ENCODE peak calls at places on chromosomes 16 and 17, in seven cellular contexts. One of them, this sample, is unnamed.

GRCh38 chr16:76926042-76926441 is 264.9 kb upstream of the MON1B start:
- DNase-seq in stimulated activated CD8-positive, alpha-beta memory T cell treated with anti-CD3 and anti-CD28 coated beads, Interleukin-15, amount 100 ng/mL, for 48 hours: no peak
- DNase-seq in tibial nerve: no peak
- DNase-seq in T-helper 9 cell: no peak
- DNase-seq in T follicular helper cell: no peak
- DNase-seq in NCI-H524: no peak
- DNase-seq in AML-193: no peak
- DNase-seq in this sample: no peak

GRCh38 chr16:57795431-57795878 is 6.8 kb downstream of the KIFC3 start:
- DNase-seq in stimulated activated CD8-positive, alpha-beta memory T cell treated with anti-CD3 and anti-CD28 coated beads, Interleukin-15, amount 100 ng/mL, for 48 hours: no peak
- DNase-seq in tibial nerve: no peak
- DNase-seq in T-helper 9 cell: no peak
- DNase-seq in T follicular helper cell: no peak
- DNase-seq in NCI-H524: peak; percentile 89
- DNase-seq in AML-193: peak; percentile 43
- DNase-seq in this sample: no peak

GRCh38 chr17:81494984-81495383 is 17.6 kb downstream of the ACTG1 start:
- DNase-seq in stimulated activated CD8-positive, alpha-beta memory T cell treated with anti-CD3 and anti-CD28 coated beads, Interleukin-15, amount 100 ng/mL, for 48 hours: no peak
- DNase-seq in tibial nerve: no peak
- DNase-seq in T-helper 9 cell: no peak
- DNase-seq in T follicular helper cell: no peak
- DNase-seq in NCI-H524: peak; percentile 100
- DNase-seq in AML-193: no peak
- DNase-seq in this sample: no peak

GRCh38 chr16:30355954-30356308 is 823 bp upstream of the CD2BP2 start:
- DNase-seq in stimulated activated CD8-positive, alpha-beta memory T cell treated with anti-CD3 and anti-CD28 coated beads, Interleukin-15, amount 100 ng/mL, for 48 hours: no peak
- DNase-seq in tibial nerve: no peak
- DNase-seq in T-helper 9 cell: no peak
- DNase-seq in T follicular helper cell: no peak
- DNase-seq in NCI-H524: no peak
- DNase-seq in AML-193: no peak
- DNase-seq in this sample: no peak

GRCh38 chr17:55023626-55024025 is 55.1 kb downstream of the STXBP4 start:
- DNase-seq in stimulated activated CD8-positive, alpha-beta memory T cell treated with anti-CD3 and anti-CD28 coated beads, Interleukin-15, amount 100 ng/mL, for 48 hours: no peak
- DNase-seq in tibial nerve: no peak
- DNase-seq in T-helper 9 cell: no peak
- DNase-seq in T follicular helper cell: no peak
- DNase-seq in NCI-H524: no peak
- DNase-seq in AML-193: no peak
- DNase-seq in this sample: no peak

GRCh38 chr17:77070888-77071279 is 69.9 kb upstream of the SEC14L1 start:
- DNase-seq in stimulated activated CD8-positive, alpha-beta memory T cell treated with anti-CD3 and anti-CD28 coated beads, Interleukin-15, amount 100 ng/mL, for 48 hours: no peak
- DNase-seq in tibial nerve: no peak
- DNase-seq in T-helper 9 cell: no peak
- DNase-seq in T follicular helper cell: no peak
- DNase-seq in NCI-H524: no peak
- DNase-seq in AML-193: no peak
- DNase-seq in this sample: no peak

GRCh38 chr16:71383054-71383773 is 24.7 kb downstream of the CALB2 start:
- DNase-seq in stimulated activated CD8-positive, alpha-beta memory T cell treated with anti-CD3 and anti-CD28 coated beads, Interleukin-15, amount 100 ng/mL, for 48 hours: peak; percentile 11
- DNase-seq in tibial nerve: no peak
- DNase-seq in T-helper 9 cell: no peak
- DNase-seq in T follicular helper cell: no peak
- DNase-seq in NCI-H524: peak; percentile 46
- DNase-seq in AML-193: no peak
- DNase-seq in this sample: no peak

GRCh38 chr16:10368984-10369551 is 16.8 kb upstream of the ATF7IP2 start:
- DNase-seq in stimulated activated CD8-positive, alpha-beta memory T cell treated with anti-CD3 and anti-CD28 coated beads, Interleukin-15, amount 100 ng/mL, for 48 hours: no peak
- DNase-seq in tibial nerve: no peak
- DNase-seq in T-helper 9 cell: no peak
- DNase-seq in T follicular helper cell: no peak
- DNase-seq in NCI-H524: peak; percentile 9
- DNase-seq in AML-193: no peak
- DNase-seq in this sample: no peak

GRCh38 chr17:34398990-34399389 is 36.0 kb upstream of the CCL1 start:
- DNase-seq in stimulated activated CD8-positive, alpha-beta memory T cell treated with anti-CD3 and anti-CD28 coated beads, Interleukin-15, amount 100 ng/mL, for 48 hours: no peak
- DNase-seq in tibial nerve: no peak
- DNase-seq in T-helper 9 cell: no peak
- DNase-seq in T follicular helper cell: no peak
- DNase-seq in NCI-H524: no peak
- DNase-seq in AML-193: peak; percentile 66
- DNase-seq in this sample: no peak

GRCh38 chr17:37701424-37702020 is 43.3 kb downstream of the HNF1B start:
- DNase-seq in stimulated activated CD8-positive, alpha-beta memory T cell treated with anti-CD3 and anti-CD28 coated beads, Interleukin-15, amount 100 ng/mL, for 48 hours: no peak
- DNase-seq in tibial nerve: peak; percentile 14
- DNase-seq in T-helper 9 cell: peak; percentile 13
- DNase-seq in T follicular helper cell: no peak
- DNase-seq in NCI-H524: peak; percentile 11
- DNase-seq in AML-193: peak; percentile 85
- DNase-seq in this sample: peak; percentile 47

GRCh38 chr16:8953064-8953463 is 10.6 kb downstream of the USP7 start:
- DNase-seq in stimulated activated CD8-positive, alpha-beta memory T cell treated with anti-CD3 and anti-CD28 coated beads, Interleukin-15, amount 100 ng/mL, for 48 hours: no peak
- DNase-seq in tibial nerve: no peak
- DNase-seq in T-helper 9 cell: no peak
- DNase-seq in T follicular helper cell: no peak
- DNase-seq in NCI-H524: no peak
- DNase-seq in AML-193: no peak
- DNase-seq in this sample: no peak

GRCh38 chr16:84879569-84880487 is 60.0 kb downstream of the CRISPLD2 start:
- DNase-seq in stimulated activated CD8-positive, alpha-beta memory T cell treated with anti-CD3 and anti-CD28 coated beads, Interleukin-15, amount 100 ng/mL, for 48 hours: no peak
- DNase-seq in tibial nerve: no peak
- DNase-seq in T-helper 9 cell: no peak
- DNase-seq in T follicular helper cell: no peak
- DNase-seq in NCI-H524: no peak
- DNase-seq in AML-193: no peak
- DNase-seq in this sample: no peak

GRCh38 chr17:50172130-50172529 is 6.3 kb downstream of the SGCA start:
- DNase-seq in stimulated activated CD8-positive, alpha-beta memory T cell treated with anti-CD3 and anti-CD28 coated beads, Interleukin-15, amount 100 ng/mL, for 48 hours: no peak
- DNase-seq in tibial nerve: no peak
- DNase-seq in T-helper 9 cell: no peak
- DNase-seq in T follicular helper cell: no peak
- DNase-seq in NCI-H524: peak; percentile 44
- DNase-seq in AML-193: no peak
- DNase-seq in this sample: no peak

GRCh38 chr17:43360376-43360738 is 38.4 kb upstream of the ARL4D start:
- DNase-seq in stimulated activated CD8-positive, alpha-beta memory T cell treated with anti-CD3 and anti-CD28 coated beads, Interleukin-15, amount 100 ng/mL, for 48 hours: peak; percentile 73
- DNase-seq in tibial nerve: peak; percentile 67
- DNase-seq in T-helper 9 cell: peak; percentile 37
- DNase-seq in T follicular helper cell: peak; percentile 63
- DNase-seq in NCI-H524: peak; percentile 60
- DNase-seq in AML-193: peak; percentile 80
- DNase-seq in this sample: peak; percentile 79

GRCh38 chr17:46009681-46010596 is 10.9 kb downstream of the STH start:
- DNase-seq in stimulated activated CD8-positive, alpha-beta memory T cell treated with anti-CD3 and anti-CD28 coated beads, Interleukin-15, amount 100 ng/mL, for 48 hours: no peak
- DNase-seq in tibial nerve: no peak
- DNase-seq in T-helper 9 cell: no peak
- DNase-seq in T follicular helper cell: no peak
- DNase-seq in NCI-H524: no peak
- DNase-seq in AML-193: no peak
- DNase-seq in this sample: no peak

GRCh38 chr16:26454102-26454501 is 612.6 kb upstream of the C16orf82 start:
- DNase-seq in stimulated activated CD8-positive, alpha-beta memory T cell treated with anti-CD3 and anti-CD28 coated beads, Interleukin-15, amount 100 ng/mL, for 48 hours: no peak
- DNase-seq in tibial nerve: no peak
- DNase-seq in T-helper 9 cell: no peak
- DNase-seq in T follicular helper cell: no peak
- DNase-seq in NCI-H524: no peak
- DNase-seq in AML-193: no peak
- DNase-seq in this sample: no peak

GRCh38 chr17:36652716-36653115 is 51.3 kb downstream of the MRM1 start:
- DNase-seq in stimulated activated CD8-positive, alpha-beta memory T cell treated with anti-CD3 and anti-CD28 coated beads, Interleukin-15, amount 100 ng/mL, for 48 hours: no peak
- DNase-seq in tibial nerve: no peak
- DNase-seq in T-helper 9 cell: no peak
- DNase-seq in T follicular helper cell: no peak
- DNase-seq in NCI-H524: no peak
- DNase-seq in AML-193: no peak
- DNase-seq in this sample: no peak

This sample was measured in T-helper 1 cell.